ENCODE peak calls at places on chromosomes 6 and 20, in seven cellular contexts. T is Calu3; X is NCI-H2029; A is naive thymus-derived CD8-positive, alpha-beta T cell; B is right lobe of liver; U is NCI-H2081; C is ELR. D is an unnamed sample.

GRCh38 chr6:151869787-151870186 is 62.3 kb downstream of the ESR1 start:
- DNase-seq in T (no peak), X (no peak), A (no peak), B (no peak), U (no peak), C (no peak), D (no peak)

GRCh38 chr20:37516697-37517370 is 4.2 kb upstream of the NNAT start:
- DNase-seq in T (no peak), X (no peak), A (no peak), B (no peak), U (no peak), C (no peak), D (no peak)

GRCh38 chr6:42727084-42727601 is 4.7 kb upstream of the PRPH2 start:
- DNase-seq in T (peak; percentile 9), X (peak; percentile 46), A (no peak), B (peak; percentile 61), U (no peak), C (peak; percentile 25), D (no peak)

GRCh38 chr6:145893586-145893985 is 70.6 kb downstream of the SHPRH start:
- DNase-seq in T (no peak), X (no peak), A (no peak), B (no peak), U (no peak), C (no peak), D (no peak)

GRCh38 chr20:20085812-20086211 is 33.5 kb downstream of the CFAP61 start:
- DNase-seq in T (no peak), X (no peak), A (no peak), B (no peak), U (no peak), C (no peak), D (no peak)

GRCh38 chr20:21183722-21184121 is 57.8 kb downstream of the KIZ start:
- DNase-seq in T (no peak), X (no peak), A (no peak), B (no peak), U (no peak), C (peak; percentile 46), D (no peak)

GRCh38 chr6:118630067-118630466 is 21.3 kb downstream of the CEP85L start:
- DNase-seq in T (no peak), X (no peak), A (no peak), B (no peak), U (no peak), C (no peak), D (no peak)

GRCh38 chr20:23298155-23298554 is 52.4 kb upstream of the NXT1 start:
- DNase-seq in T (no peak), X (no peak), A (no peak), B (no peak), U (peak; percentile 10), C (no peak), D (no peak)

GRCh38 chr6:107490568-107491058 is 696 bp downstream of the SOBP start:
- DNase-seq in T (no peak), X (no peak), A (no peak), B (no peak), U (no peak), C (no peak), D (peak; percentile 43)

GRCh38 chr6:108809211-108809610 is 39.0 kb upstream of the ARMC2 start:
- DNase-seq in T (no peak), X (no peak), A (no peak), B (no peak), U (no peak), C (no peak), D (no peak)

GRCh38 chr20:40493071-40493470 is 196.0 kb downstream of the MAFB start:
- DNase-seq in T (peak; percentile 28), X (no peak), A (no peak), B (peak; percentile 69), U (no peak), C (peak; percentile 67), D (no peak)

GRCh38 chr6:42088101-42088591 is 37.8 kb downstream of the TAF8 start:
- DNase-seq in T (peak; percentile 51), X (no peak), A (no peak), B (no peak), U (no peak), C (peak; percentile 61), D (no peak)

GRCh38 chr6:123909989-123910388 is 106.3 kb downstream of the NKAIN2 start:
- DNase-seq in T (no peak), X (peak; percentile 85), A (no peak), B (no peak), U (peak; percentile 83), C (no peak), D (peak; percentile 86)

GRCh38 chr6:18244251-18244650 is 20.1 kb downstream of the DEK start:
- DNase-seq in T (no peak), X (no peak), A (no peak), B (no peak), U (no peak), C (no peak), D (no peak)

GRCh38 chr6:25324076-25324762 is 45.0 kb downstream of the CARMIL1 start:
- DNase-seq in T (no peak), X (no peak), A (no peak), B (no peak), U (no peak), C (no peak), D (no peak)

GRCh38 chr20:17934141-17934862 is 34.3 kb downstream of the SNX5 start:
- DNase-seq in T (no peak), X (no peak), A (no peak), B (no peak), U (no peak), C (peak; percentile 44), D (no peak)